ENCODE peak calls at places on chromosomes 6 and 20, in ten cellular contexts. R is NCI-H2107; Y is naive B cell; Q is Right ventricle myocardium superior; S is adipocyte; B is tibial nerve; Z is stimulated activated CD8-positive, alpha-beta memory T cell treated with anti-CD3 and anti-CD28 coated beads, Interleukin-15, amount 100 ng/mL, for 4 hours; G is lung microvascular endothelial cell; L is HEK293T; M is HL-60. H is an unnamed sample.

GRCh38 chr20:25248501-25249172 is 752 bp downstream of the PYGB start:
- DNase-seq in Q (peak), B (no peak), Y (no peak), R (no peak), S (peak), M (no peak), L (peak), Z (no peak), G (peak), H (peak)

GRCh38 chr6:108651781-108652227 is 91.1 kb downstream of the FOXO3 start:
- DNase-seq in Y (no peak), L (no peak), B (no peak), R (no peak), Z (no peak), M (no peak), G (no peak), S (peak), Q (peak), H (no peak)

GRCh38 chr20:57772349-57772964 is 62.6 kb upstream of the PMEPA1 start:
- DNase-seq in B (no peak), L (no peak), Q (no peak), Y (no peak), R (no peak), S (peak), Z (no peak), G (no peak), M (no peak), H (no peak)

GRCh38 chr6:150409576-150410066 is 40.8 kb downstream of the IYD start:
- DNase-seq in L (no peak), G (peak), S (no peak), Q (peak), Z (no peak), M (no peak), B (peak), R (peak), Y (peak), H (no peak)

GRCh38 chr20:36405255-36405654 is 99.1 kb downstream of the DLGAP4 start:
- DNase-seq in G (no peak), M (no peak), R (no peak), Y (no peak), B (no peak), Z (no peak), Q (no peak), L (no peak), S (no peak), H (no peak)

GRCh38 chr6:12849420-12850200 is 133.0 kb downstream of the PHACTR1 start:
- DNase-seq in Y (no peak), S (no peak), Z (no peak), R (no peak), B (no peak), G (no peak), M (no peak), L (no peak), Q (no peak), H (no peak)

GRCh38 chr6:125984311-125984710 is 2.0 kb upstream of the TRMT11 start:
- DNase-seq in S (peak), M (no peak), Q (no peak), Y (no peak), Z (no peak), R (no peak), L (no peak), B (no peak), G (no peak), H (no peak)

GRCh38 chr6:31765910-31766794 is 3.7 kb downstream of the SAPCD1 start:
- DNase-seq in M (no peak), S (peak), Y (no peak), B (no peak), Q (no peak), Z (no peak), L (no peak), G (peak), R (no peak), H (no peak)

GRCh38 chr6:42249279-42249678 is 31.6 kb upstream of the MRPS10 start:
- DNase-seq in M (peak), Z (no peak), B (peak), L (no peak), R (no peak), G (peak), Q (no peak), Y (no peak), S (no peak), H (no peak)

GRCh38 chr20:58447733-58448391 is 58.8 kb downstream of the VAPB start:
- DNase-seq in S (peak), G (peak), Z (no peak), B (peak), Y (peak), Q (no peak), M (no peak), L (peak), R (peak), H (peak)

GRCh38 chr20:59810376-59811187 is 122.9 kb downstream of the SYCP2 start:
- DNase-seq in Y (no peak), M (no peak), L (no peak), S (no peak), G (no peak), Q (no peak), B (peak), R (no peak), Z (no peak), H (no peak)

GRCh38 chr6:36998723-36999466 is 6.6 kb upstream of the FGD2 start:
- DNase-seq in M (no peak), Z (no peak), B (no peak), G (no peak), S (no peak), L (no peak), R (peak), Y (no peak), Q (no peak), H (no peak)

GRCh38 chr20:62637110-62637509 is 5.2 kb upstream of the SLCO4A1 start:
- DNase-seq in M (no peak), Q (no peak), R (no peak), Y (no peak), G (no peak), L (no peak), B (no peak), Z (no peak), S (no peak), H (no peak)

GRCh38 chr6:12171735-12172134 is 118.4 kb upstream of the EDN1 start:
- DNase-seq in G (no peak), Z (no peak), B (no peak), Q (no peak), Y (no peak), S (no peak), R (no peak), M (no peak), L (no peak), H (no peak)

GRCh38 chr6:35448191-35448590 is 3.9 kb upstream of the FANCE start:
- DNase-seq in S (no peak), Q (no peak), L (no peak), B (no peak), Y (no peak), G (no peak), R (no peak), M (no peak), Z (no peak), H (no peak)

GRCh38 chr6:149012040-149012545 is 265.3 kb downstream of the UST start:
- DNase-seq in G (no peak), B (no peak), Y (no peak), Z (no peak), R (no peak), L (peak), S (peak), M (no peak), Q (no peak), H (no peak)

GRCh38 chr20:35001596-35002362 is 46.1 kb downstream of the MYH7B start:
- DNase-seq in B (no peak), R (no peak), L (no peak), Y (no peak), Q (peak), Z (no peak), S (peak), G (peak), M (no peak), H (no peak)

GRCh38 chr20:35698298-35699126 is 640 bp downstream of the NFS1 start:
- DNase-seq in L (no peak), R (no peak), Q (no peak), Y (no peak), S (peak), M (no peak), G (no peak), Z (no peak), B (no peak), H (no peak)

GRCh38 chr6:81331526-81331925 is 421.0 kb downstream of the TENT5A start:
- DNase-seq in Z (no peak), G (no peak), R (no peak), M (no peak), L (no peak), Q (no peak), S (no peak), Y (no peak), B (no peak), H (no peak)

GRCh38 chr20:3011752-3012151 is 31.7 kb upstream of the GNRH2 start:
- DNase-seq in B (no peak), Y (no peak), Q (no peak), M (no peak), G (no peak), Z (no peak), L (no peak), R (no peak), S (no peak), H (no peak)

GRCh38 chr6:109008061-109008460 is 86.6 kb downstream of the SESN1 start:
- DNase-seq in G (no peak), L (no peak), M (no peak), Z (no peak), Y (no peak), Q (no peak), B (no peak), R (no peak), S (peak), H (no peak)

GRCh38 chr6:33696538-33697518 is 14.7 kb downstream of the UQCC2 start:
- DNase-seq in G (peak), Q (peak), B (no peak), M (no peak), Y (peak), S (peak), L (no peak), R (peak), Z (no peak), H (no peak)

GRCh38 chr6:105781905-105782304 is 304.2 kb upstream of the PRDM1 start:
- DNase-seq in S (no peak), R (no peak), B (no peak), G (no peak), Z (no peak), Q (no peak), Y (no peak), L (no peak), M (no peak), H (no peak)

GRCh38 chr6:141552463-141552862 is 580.3 kb upstream of the GJE1 start:
- DNase-seq in Q (no peak), Y (no peak), L (no peak), Z (no peak), B (no peak), M (no peak), R (peak), G (peak), S (peak), H (no peak)

GRCh38 chr6:95576218-95576617 is 1.1 kb upstream of the MANEA start:
- DNase-seq in G (no peak), Q (no peak), B (no peak), R (no peak), S (peak), L (no peak), Y (no peak), M (no peak), Z (no peak), H (no peak)

GRCh38 chr6:150517175-150517574 is 82.5 kb upstream of the PLEKHG1 start:
- DNase-seq in Y (no peak), Z (no peak), M (no peak), Q (no peak), B (no peak), G (no peak), L (no peak), R (no peak), S (no peak), H (no peak)

GRCh38 chr20:35497320-35497719 is 32.1 kb downstream of the C20orf173 start:
- DNase-seq in Y (no peak), M (no peak), Q (no peak), B (no peak), Z (no peak), R (no peak), L (no peak), S (no peak), G (no peak), H (no peak)

GRCh38 chr6:42970859-42971612 is 7.9 kb downstream of the PEX6 start:
- DNase-seq in L (no peak), M (no peak), Y (no peak), R (no peak), Q (no peak), B (no peak), G (peak), S (peak), Z (no peak), H (no peak)

GRCh38 chr6:99588618-99589289 is 17.9 kb upstream of the PRDM13 start:
- DNase-seq in Q (peak), Z (peak), Y (peak), B (no peak), L (peak), M (peak), G (peak), R (peak), S (peak), H (no peak)

GRCh38 chr6:137496392-137496767 is 2.2 kb upstream of the OLIG3 start:
- DNase-seq in B (no peak), Q (no peak), R (no peak), Y (no peak), Z (no peak), L (no peak), S (no peak), M (no peak), G (no peak), H (no peak)

GRCh38 chr6:142705054-142705453 is 239.9 kb downstream of the HIVEP2 start:
- DNase-seq in R (no peak), Z (no peak), L (no peak), S (no peak), G (no peak), Y (no peak), B (no peak), M (no peak), Q (no peak), H (peak)

GRCh38 chr20:35307666-35308653 is 15.7 kb upstream of the FAM83C start:
- DNase-seq in B (no peak), Q (peak), Z (no peak), S (peak), M (no peak), L (no peak), G (peak), Y (no peak), R (no peak), H (no peak)

GRCh38 chr6:13794184-13794583 is 20.2 kb downstream of the MCUR1 start:
- DNase-seq in G (peak), Y (no peak), S (peak), L (no peak), M (no peak), R (no peak), Z (no peak), Q (no peak), B (no peak), H (no peak)

GRCh38 chr6:158837684-158838625 is 18.8 kb upstream of the EZR start:
- DNase-seq in Z (no peak), Q (no peak), Y (no peak), L (no peak), R (no peak), M (no peak), B (no peak), S (peak), G (no peak), H (no peak)

GRCh38 chr20:23670361-23670760 is 18.5 kb downstream of the CST4 start:
- DNase-seq in R (no peak), Y (no peak), B (no peak), Q (no peak), Z (no peak), L (no peak), G (no peak), M (no peak), S (no peak), H (no peak)

GRCh38 chr6:26022166-26022510 is 59.5 kb downstream of the TRIM38 start:
- DNase-seq in G (peak), Y (no peak), S (peak), Z (no peak), R (no peak), L (peak), Q (peak), M (peak), B (peak), H (peak)

H was measured in AML-193.